ENCODE peak calls at places on chromosomes 12 and 14, in nine cellular contexts. H is right lobe of liver, F is right atrium auricular region, P is Panc1, N is NT2/D1, E is astrocyte, Z is upper lobe of right lung, S is WERI-Rb-1, I is endothelial cell of umbilical vein. X is an unnamed sample.

GRCh38 chr14:76346391-76347160 is 29.4 kb upstream of the ESRRB start:
- DNase-seq in F (no peak), S (peak; percentile 73), N (no peak), H (no peak), I (no peak), Z (no peak), E (no peak), P (no peak), X (no peak)

GRCh38 chr12:104006929-104007328 is 41.3 kb downstream of the TDG start:
- DNase-seq in P (no peak), Z (no peak), E (peak; percentile 85), F (no peak), N (no peak), H (no peak), I (peak; percentile 63), S (no peak), X (no peak)

GRCh38 chr14:28830115-28830534 is 63.5 kb downstream of the FOXG1 start:
- DNase-seq in S (no peak), P (no peak), Z (no peak), E (no peak), N (no peak), F (no peak), H (no peak), I (no peak), X (no peak)

GRCh38 chr12:85076688-85077430 is 40.7 kb downstream of the LRRIQ1 start:
- DNase-seq in I (peak; percentile 87), F (no peak), N (peak; percentile 38), H (no peak), Z (no peak), E (peak; percentile 93), P (peak; percentile 48), S (no peak), X (no peak)

GRCh38 chr14:36363704-36364103 is 43.3 kb upstream of the MBIP start:
- DNase-seq in N (no peak), F (no peak), S (no peak), P (no peak), I (no peak), Z (no peak), E (no peak), H (no peak), X (no peak)

GRCh38 chr12:86914716-86915115 is 658.5 kb upstream of the MGAT4C start:
- DNase-seq in H (no peak), P (peak; percentile 8), E (peak; percentile 34), S (peak; percentile 23), I (peak; percentile 69), Z (no peak), N (peak; percentile 16), F (no peak), X (no peak)

GRCh38 chr12:55762646-55763045 is 19.7 kb downstream of the GDF11 start:
- DNase-seq in E (no peak), S (no peak), P (no peak), Z (no peak), F (no peak), H (no peak), N (no peak), I (no peak), X (no peak)

GRCh38 chr12:65666876-65667275 is 157.4 kb upstream of the HMGA2 start:
- DNase-seq in S (no peak), I (peak; percentile 30), F (no peak), H (no peak), Z (no peak), E (peak; percentile 67), P (no peak), N (no peak), X (no peak)

GRCh38 chr12:72207756-72208155 is 64.4 kb upstream of the TRHDE start:
- DNase-seq in N (no peak), F (no peak), Z (no peak), E (peak; percentile 11), P (no peak), S (peak; percentile 49), I (no peak), H (no peak), X (no peak)

GRCh38 chr12:50201987-50202521 is 34.9 kb upstream of the CERS5 start:
- DNase-seq in P (no peak), I (peak; percentile 81), N (no peak), Z (no peak), S (no peak), E (peak; percentile 93), H (no peak), F (no peak), X (no peak)

GRCh38 chr12:16609140-16609539 is 3.2 kb upstream of the LMO3 start:
- DNase-seq in I (no peak), Z (no peak), F (no peak), S (no peak), H (no peak), P (no peak), E (no peak), N (no peak), X (no peak)

GRCh38 chr14:63164108-63164683 is 40.0 kb upstream of the RHOJ start:
- DNase-seq in E (peak; percentile 45), F (no peak), Z (no peak), S (no peak), N (no peak), H (no peak), I (no peak), P (no peak), X (no peak)

GRCh38 chr12:120399531-120399930 is 30.6 kb upstream of the MSI1 start:
- DNase-seq in E (peak; percentile 67), P (no peak), H (no peak), N (no peak), S (no peak), I (no peak), Z (no peak), F (no peak), X (no peak)

GRCh38 chr12:113050808-113051207 is 5.7 kb upstream of the DTX1 start:
- DNase-seq in S (no peak), N (no peak), Z (no peak), I (no peak), F (no peak), H (no peak), P (no peak), E (no peak), X (no peak)

GRCh38 chr12:5796171-5797091 is 148.6 kb downstream of the ANO2 start:
- DNase-seq in S (peak; percentile 61), N (peak; percentile 87), I (no peak), P (peak; percentile 1), E (no peak), Z (peak; percentile 72), H (no peak), F (no peak), X (no peak)

GRCh38 chr12:46944104-46944503 is 118.3 kb upstream of the SLC38A4 start:
- DNase-seq in E (peak; percentile 72), Z (no peak), P (no peak), F (no peak), I (peak; percentile 37), H (no peak), N (no peak), S (no peak), X (no peak)

GRCh38 chr14:70856851-70857498 is 47.7 kb upstream of the MAP3K9 start:
- DNase-seq in F (no peak), N (no peak), P (no peak), S (no peak), H (no peak), I (no peak), E (peak; percentile 98), Z (no peak), X (no peak)

GRCh38 chr12:22529281-22530060 is 14.9 kb downstream of the C2CD5 start:
- DNase-seq in P (peak; percentile 8), I (peak; percentile 36), Z (no peak), N (peak; percentile 18), E (peak; percentile 26), S (no peak), F (no peak), H (no peak), X (no peak)

GRCh38 chr12:100860611-100861010 is 66.0 kb downstream of the ANO4 start:
- DNase-seq in S (no peak), I (no peak), E (peak; percentile 82), F (no peak), Z (no peak), H (no peak), N (no peak), P (no peak), X (no peak)

GRCh38 chr14:57266060-57266459 is 2.6 kb downstream of the EXOC5 start:
- DNase-seq in Z (no peak), I (peak; percentile 82), S (no peak), F (no peak), E (no peak), N (no peak), H (no peak), P (no peak), X (no peak)

GRCh38 chr14:100148837-100149731 is 10.4 kb downstream of the DEGS2 start:
- DNase-seq in N (no peak), Z (no peak), I (no peak), E (no peak), P (no peak), H (no peak), S (no peak), F (no peak), X (no peak)

GRCh38 chr12:77594386-77594785 is 236.3 kb upstream of the NAV3 start:
- DNase-seq in N (no peak), S (no peak), I (no peak), P (no peak), F (no peak), E (no peak), Z (no peak), H (no peak), X (no peak)

GRCh38 chr12:111773801-111774551 is 7.2 kb downstream of the ALDH2 start:
- DNase-seq in F (peak; percentile 91), I (no peak), E (peak; percentile 85), S (peak; percentile 61), Z (peak; percentile 85), N (no peak), H (peak; percentile 90), P (no peak), X (no peak)
- H3K9me3 ChIP-seq in F (no peaks in the 10 kb centered on the region), I (no peaks in the 10 kb centered on the region), E (no peaks in the 10 kb centered on the region), S (no peaks in the 10 kb centered on the region), Z (no peaks in the 10 kb centered on the region), N (peaks cover 10% of the 10 kb centered on the region), H (no peaks in the 10 kb centered on the region), P (no peaks in the 10 kb centered on the region), X (no peaks in the 10 kb centered on the region)

GRCh38 chr12:93671044-93671443 is 6.1 kb upstream of the CRADD start:
- DNase-seq in H (no peak), E (no peak), N (no peak), P (no peak), S (no peak), F (no peak), I (no peak), Z (no peak), X (no peak)
- H3K9me3 ChIP-seq in H (no peaks in the 10 kb centered on the region), E (no peaks in the 10 kb centered on the region), N (peaks cover 12% of the 10 kb centered on the region), P (no peaks in the 10 kb centered on the region), S (no peaks in the 10 kb centered on the region), F (no peaks in the 10 kb centered on the region), I (no peaks in the 10 kb centered on the region), Z (no peaks in the 10 kb centered on the region), X (no peaks in the 10 kb centered on the region)

GRCh38 chr12:79841878-79842265 is 93.0 kb downstream of the PPP1R12A start:
- DNase-seq in N (no peak), E (no peak), Z (no peak), P (no peak), S (no peak), F (no peak), H (no peak), I (no peak), X (no peak)
- H3K9me3 ChIP-seq in N (peaks cover 40% of the 10 kb centered on the region), E (peaks cover 10% of the 10 kb centered on the region), Z (no peaks in the 10 kb centered on the region), P (no peaks in the 10 kb centered on the region), S (peaks cover 7% of the 10 kb centered on the region), F (no peaks in the 10 kb centered on the region), H (no peaks in the 10 kb centered on the region), I (peaks cover 3% of the 10 kb centered on the region), X (no peaks in the 10 kb centered on the region)

DNA sequence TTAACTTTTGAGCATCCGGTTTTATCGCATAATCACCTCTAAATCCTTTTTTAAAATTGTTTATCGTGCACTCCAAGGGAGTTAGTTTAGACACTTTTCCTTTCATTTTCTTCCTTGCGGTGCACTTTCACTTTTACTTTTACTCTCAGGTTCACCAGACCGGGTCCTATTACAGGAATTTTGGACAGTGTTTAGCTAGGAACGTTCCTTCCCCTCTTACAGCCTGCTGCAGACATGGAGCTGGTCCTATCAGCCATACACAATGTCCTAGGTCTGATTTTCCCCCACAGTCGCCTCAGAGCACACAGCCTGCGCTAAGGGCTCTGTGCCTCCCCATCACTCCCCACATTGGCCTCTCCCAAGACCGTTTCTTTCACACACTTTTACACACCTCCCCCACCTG is 103.9 kb downstream of the ALG10 start:
- DNase-seq in I (no peak), H (no peak), Z (no peak), E (no peak), N (no peak), F (no peak), P (no peak), S (no peak), X (no peak)
- H3K9me3 ChIP-seq in I (no peaks in the 10 kb centered on the region), H (no peaks in the 10 kb centered on the region), Z (no peaks in the 10 kb centered on the region), E (peaks cover 5% of the 10 kb centered on the region), N (no peaks in the 10 kb centered on the region), F (no peaks in the 10 kb centered on the region), P (no peaks in the 10 kb centered on the region), S (no peaks in the 10 kb centered on the region), X (no peaks in the 10 kb centered on the region)